ENCODE peak calls at places on chromosomes 7 and 10, in nine cellular contexts. V is stimulated activated CD8-positive, alpha-beta memory T cell treated with anti-CD3 and anti-CD28 coated beads, Interleukin-7, amount 100 ng/mL, for 24 hours; Y is T follicular helper cell; L is NCI-H2171 treated with DMSO at 0.1 percent for 48 hours; W is activated T-helper 1 cell treated with Interleukin-2 at 50 U/mL for 16 hours; Z is amniotic stem cell; O is GM12865; I is central memory CD4-positive, alpha-beta T cell; B is GF-D8. D is an unnamed sample.
A peak's percentile ranks its signal among the peaks of the same experiment; 100 is the strongest.

GRCh38 chr10:58775960-58776574 is 263.4 kb downstream of the BICC1 start:
- DNase-seq in V (no peak), Y (no peak), L (no peak), W (no peak), Z (no peak), O (no peak), I (no peak), B (no peak), D (no peak)

GRCh38 chr7:143380646-143381426 is at the start of gene ZYX:
- DNase-seq in V (peak; percentile 74), Y (peak; percentile 80), L (peak; percentile 79), W (peak; percentile 83), Z (peak; percentile 97), O (peak; percentile 95), I (peak; percentile 82), B (peak; percentile 83), D (peak; percentile 91)

GRCh38 chr7:151076863-151077704 is 3.5 kb downstream of the FASTK start:
- DNase-seq in V (no peak), Y (no peak), L (no peak), W (no peak), Z (no peak), O (no peak), I (no peak), B (no peak), D (no peak)

GRCh38 chr7:46291601-46292150 is 370.6 kb upstream of the IGFBP3 start:
- DNase-seq in V (no peak), Y (no peak), L (no peak), W (no peak), Z (peak; percentile 36), O (peak; percentile 78), I (no peak), B (no peak), D (no peak)

GRCh38 chr10:6148908-6149307 is 53.8 kb upstream of the PFKFB3 start:
- DNase-seq in V (no peak), Y (no peak), L (peak; percentile 57), W (no peak), Z (no peak), O (no peak), I (no peak), B (no peak), D (no peak)

GRCh38 chr7:92685146-92686042 is 95.2 kb upstream of the FAM133B start:
- DNase-seq in V (peak; percentile 21), Y (no peak), L (no peak), W (peak; percentile 31), Z (no peak), O (no peak), I (peak; percentile 41), B (no peak), D (no peak)

GRCh38 chr7:137944168-137944567 is 57.7 kb downstream of the CREB3L2 start:
- DNase-seq in V (no peak), Y (no peak), L (no peak), W (no peak), Z (no peak), O (no peak), I (no peak), B (no peak), D (no peak)

GRCh38 chr7:74350751-74351150 is 61.5 kb downstream of the CLIP2 start:
- DNase-seq in V (no peak), Y (no peak), L (no peak), W (no peak), Z (no peak), O (no peak), I (no peak), B (no peak), D (no peak)

GRCh38 chr10:6114758-6115410 is 26.1 kb downstream of the RBM17 start:
- DNase-seq in V (no peak), Y (no peak), L (no peak), W (no peak), Z (peak; percentile 19), O (peak; percentile 58), I (no peak), B (no peak), D (no peak)

GRCh38 chr7:75572396-75572795 is 80.3 kb downstream of the SPDYE5 start:
- DNase-seq in V (no peak), Y (no peak), L (peak; percentile 81), W (no peak), Z (no peak), O (no peak), I (no peak), B (no peak), D (no peak)

GRCh38 chr7:102874166-102874829 is 38.5 kb upstream of the LRRC17 start:
- DNase-seq in V (no peak), Y (no peak), L (no peak), W (no peak), Z (peak; percentile 13), O (peak; percentile 75), I (no peak), B (no peak), D (peak; percentile 20)

GRCh38 chr7:151428393-151429231 is 11.3 kb downstream of the CRYGN start:
- DNase-seq in V (no peak), Y (no peak), L (no peak), W (no peak), Z (no peak), O (no peak), I (no peak), B (no peak), D (no peak)

GRCh38 chr7:43015301-43015700 is 83.1 kb downstream of the MRPL32 start:
- DNase-seq in V (no peak), Y (no peak), L (no peak), W (no peak), Z (no peak), O (no peak), I (no peak), B (no peak), D (no peak)

GRCh38 chr10:30000802-30001571 is 58.4 kb downstream of the JCAD start:
- DNase-seq in V (no peak), Y (no peak), L (no peak), W (no peak), Z (peak; percentile 64), O (no peak), I (no peak), B (no peak), D (peak; percentile 20)

GRCh38 chr10:33129181-33129928 is 171.3 kb upstream of the ITGB1 start:
- DNase-seq in V (no peak), Y (no peak), L (no peak), W (no peak), Z (peak; percentile 60), O (no peak), I (no peak), B (no peak), D (no peak)

GRCh38 chr10:73589538-73590126 is 1.5 kb downstream of the USP54 start:
- DNase-seq in V (no peak), Y (no peak), L (no peak), W (no peak), Z (no peak), O (no peak), I (no peak), B (no peak), D (no peak)

GRCh38 chr7:40899651-40900507 is 765.1 kb downstream of the SUGCT start:
- DNase-seq in V (no peak), Y (no peak), L (no peak), W (no peak), Z (no peak), O (no peak), I (no peak), B (no peak), D (no peak)

GRCh38 chr10:18607503-18607902 is 43.9 kb downstream of the NSUN6 start:
- DNase-seq in V (no peak), Y (no peak), L (peak; percentile 75), W (no peak), Z (peak; percentile 44), O (peak; percentile 52), I (no peak), B (no peak), D (peak; percentile 63)

GRCh38 chr7:133912916-133913697 is 214.0 kb upstream of the LRGUK start:
- DNase-seq in V (no peak), Y (no peak), L (no peak), W (no peak), Z (no peak), O (peak; percentile 2), I (no peak), B (no peak), D (no peak)

GRCh38 chr10:76397957-76398665 is 966.7 kb downstream of the LRMDA start:
- DNase-seq in V (no peak), Y (no peak), L (peak; percentile 79), W (no peak), Z (no peak), O (no peak), I (no peak), B (no peak), D (no peak)

GRCh38 chr10:42953684-42954674 is 122.9 kb upstream of the RET start:
- DNase-seq in V (no peak), Y (no peak), L (no peak), W (no peak), Z (no peak), O (no peak), I (no peak), B (no peak), D (no peak)

GRCh38 chr10:70602665-70603438 is at the start of gene PRF1:
- DNase-seq in V (peak; percentile 67), Y (peak; percentile 43), L (no peak), W (peak; percentile 70), Z (no peak), O (no peak), I (peak; percentile 77), B (no peak), D (no peak)

GRCh38 chr10:5364916-5365434 is at the start of gene UCN3:
- DNase-seq in V (no peak), Y (no peak), L (no peak), W (no peak), Z (no peak), O (no peak), I (no peak), B (no peak), D (no peak)

GRCh38 chr10:99658622-99659030 is 683 bp upstream of the ENTPD7 start:
- DNase-seq in V (peak; percentile 28), Y (no peak), L (no peak), W (peak; percentile 1), Z (no peak), O (peak; percentile 38), I (no peak), B (no peak), D (no peak)

GRCh38 chr7:30791126-30791525 is 19.9 kb downstream of the MINDY4 start:
- DNase-seq in V (no peak), Y (no peak), L (no peak), W (no peak), Z (no peak), O (no peak), I (no peak), B (no peak), D (no peak)

GRCh38 chr10:44985175-44985681 is 6.6 kb upstream of the DEPP1 start:
- DNase-seq in V (no peak), Y (no peak), L (no peak), W (no peak), Z (no peak), O (no peak), I (no peak), B (no peak), D (no peak)

GRCh38 chr10:33084388-33084896 is 126.4 kb upstream of the ITGB1 start:
- DNase-seq in V (no peak), Y (no peak), L (no peak), W (no peak), Z (no peak), O (no peak), I (no peak), B (no peak), D (no peak)

GRCh38 chr7:130009848-130010688 is 41.1 kb downstream of the ZC3HC1 start:
- DNase-seq in V (no peak), Y (no peak), L (no peak), W (no peak), Z (peak; percentile 70), O (peak; percentile 71), I (no peak), B (no peak), D (no peak)

GRCh38 chr7:79282051-79282694 is 171.3 kb downstream of the MAGI2 start:
- DNase-seq in V (no peak), Y (no peak), L (peak; percentile 81), W (no peak), Z (peak; percentile 72), O (no peak), I (no peak), B (no peak), D (no peak)

GRCh38 chr7:70569335-70569819 is 562.6 kb upstream of the GALNT17 start:
- DNase-seq in V (no peak), Y (no peak), L (peak; percentile 96), W (no peak), Z (no peak), O (peak; percentile 6), I (no peak), B (no peak), D (peak; percentile 62)

GRCh38 chr7:80654887-80655340 is 16.5 kb downstream of the CD36 start:
- DNase-seq in V (no peak), Y (no peak), L (no peak), W (no peak), Z (no peak), O (no peak), I (no peak), B (no peak), D (no peak)